ENCODE peak calls at places on chromosomes 6 and 20, in five cellular contexts. I is lower lobe of right lung, L is stomach, R is body of pancreas, N is foreskin keratinocyte. P is an unnamed sample. For H3K27me3, the result is how much of the 10 kb centered on the place peaks cover.

GRCh38 chr6:114364295-114364694 is 21.5 kb upstream of the HS3ST5 start:
- DNase-seq in N (peak), I (no peak), L (no peak), R (no peak), P (peak)

GRCh38 chr20:54335299-54335698 is 127.4 kb downstream of the PFDN4 start:
- DNase-seq in I (no peak), N (peak), R (no peak), L (no peak), P (no peak)

GRCh38 chr6:159691963-159692287 is 1.1 kb downstream of the SOD2 start:
- DNase-seq in R (no peak), I (no peak), N (peak), L (no peak), P (no peak)

GRCh38 chr6:65642776-65643175 is 64.2 kb downstream of the EYS start:
- DNase-seq in I (no peak), R (no peak), N (no peak), L (no peak), P (no peak)

GRCh38 chr6:36204068-36204753 is 7.7 kb downstream of the BRPF3 start:
- DNase-seq in R (no peak), N (no peak), I (no peak), L (no peak), P (no peak)

GRCh38 chr6:44237813-44238433 is 9.0 kb upstream of the HSP90AB1 start:
- DNase-seq in N (no peak), R (peak), L (peak), I (peak), P (no peak)

GRCh38 chr6:37783831-37784584 is 35.5 kb upstream of the ZFAND3 start:
- DNase-seq in N (no peak), I (peak), L (peak), R (no peak), P (no peak)

GRCh38 chr6:138520463-138520862 is 21.2 kb upstream of the NHSL1 start:
- DNase-seq in N (peak), L (no peak), R (no peak), I (no peak), P (no peak)

GRCh38 chr6:26020291-26020982 is 57.8 kb downstream of the TRIM38 start:
- DNase-seq in I (peak), R (peak), N (peak), L (peak), P (no peak)

GRCh38 chr6:37259191-37259590 is 1.2 kb upstream of the TMEM217 start:
- DNase-seq in I (no peak), N (no peak), L (no peak), R (no peak), P (no peak)

GRCh38 chr6:145076110-145076841 is 659.0 kb downstream of the EPM2A start:
- DNase-seq in N (no peak), R (no peak), I (no peak), L (no peak), P (no peak)

GRCh38 chr6:108080010-108080780 is 5.7 kb upstream of the OSTM1 start:
- DNase-seq in L (no peak), I (no peak), N (peak), R (no peak), P (no peak)

GRCh38 chr20:40489886-40490285 is 199.2 kb downstream of the MAFB start:
- DNase-seq in L (no peak), I (no peak), N (peak), R (no peak), P (peak)

GRCh38 chr20:5914859-5915258 is 35.5 kb downstream of the TRMT6 start:
- DNase-seq in I (no peak), L (no peak), N (no peak), R (no peak), P (no peak)

GRCh38 chr20:5918856-5919633 is 31.3 kb downstream of the TRMT6 start:
- DNase-seq in I (no peak), L (no peak), R (no peak), N (peak), P (peak)

GRCh38 chr20:5910192-5910591 is 40.1 kb downstream of the TRMT6 start:
- DNase-seq in R (no peak), I (no peak), L (no peak), N (no peak), P (no peak)

GRCh38 chr20:5908981-5909380 is 41.4 kb downstream of the TRMT6 start:
- DNase-seq in R (no peak), L (no peak), I (no peak), N (no peak), P (no peak)

GRCh38 chr20:5913166-5913565 is 37.2 kb downstream of the TRMT6 start:
- DNase-seq in R (no peak), I (no peak), N (no peak), L (no peak), P (no peak)
- H3K27me3 ChIP-seq in R (under half), I (under half), N (under half), L (under half), P (under half)

GRCh38 chr6:73652637-73653570 is 888 bp downstream of the SLC17A5 start:
- DNase-seq in N (peak), R (peak), I (peak), L (peak), P (no peak)
- TF ChIP-seq CTCF in N (peak), R (peak), I (peak), L (peak), P (peak)

GRCh38 chr6:33719326-33719987 is 8.0 kb upstream of the UQCC2 start:
- DNase-seq in R (no peak), I (peak), L (no peak), N (no peak), P (no peak)
- H3K27me3 ChIP-seq in R (under half), I (under half), L (under half), N (under half), P (under half)

GRCh38 chr20:58850693-58851174 is at the start of gene GNAS-AS1:
- DNase-seq in R (peak), N (peak), I (peak), L (peak), P (peak)
- TF ChIP-seq CTCF in R (no peak), N (peak), I (no peak), L (no peak), P (no peak)

GRCh38 chr20:21513181-21513663 is 642 bp downstream of the NKX2-2 start:
- DNase-seq in L (no peak), I (peak), N (no peak), R (no peak), P (no peak)
- H3K27me3 ChIP-seq in L (half or more), I (half or more), N (half or more), R (under half), P (half or more)

GRCh38 chr6:133240511-133241087 is 558 bp upstream of the EYA4 start:
- DNase-seq in R (no peak), N (no peak), I (no peak), L (no peak), P (no peak)
- TF ChIP-seq CTCF in R (no peak), N (no peak), I (no peak), L (no peak), P (peak)

DNA sequence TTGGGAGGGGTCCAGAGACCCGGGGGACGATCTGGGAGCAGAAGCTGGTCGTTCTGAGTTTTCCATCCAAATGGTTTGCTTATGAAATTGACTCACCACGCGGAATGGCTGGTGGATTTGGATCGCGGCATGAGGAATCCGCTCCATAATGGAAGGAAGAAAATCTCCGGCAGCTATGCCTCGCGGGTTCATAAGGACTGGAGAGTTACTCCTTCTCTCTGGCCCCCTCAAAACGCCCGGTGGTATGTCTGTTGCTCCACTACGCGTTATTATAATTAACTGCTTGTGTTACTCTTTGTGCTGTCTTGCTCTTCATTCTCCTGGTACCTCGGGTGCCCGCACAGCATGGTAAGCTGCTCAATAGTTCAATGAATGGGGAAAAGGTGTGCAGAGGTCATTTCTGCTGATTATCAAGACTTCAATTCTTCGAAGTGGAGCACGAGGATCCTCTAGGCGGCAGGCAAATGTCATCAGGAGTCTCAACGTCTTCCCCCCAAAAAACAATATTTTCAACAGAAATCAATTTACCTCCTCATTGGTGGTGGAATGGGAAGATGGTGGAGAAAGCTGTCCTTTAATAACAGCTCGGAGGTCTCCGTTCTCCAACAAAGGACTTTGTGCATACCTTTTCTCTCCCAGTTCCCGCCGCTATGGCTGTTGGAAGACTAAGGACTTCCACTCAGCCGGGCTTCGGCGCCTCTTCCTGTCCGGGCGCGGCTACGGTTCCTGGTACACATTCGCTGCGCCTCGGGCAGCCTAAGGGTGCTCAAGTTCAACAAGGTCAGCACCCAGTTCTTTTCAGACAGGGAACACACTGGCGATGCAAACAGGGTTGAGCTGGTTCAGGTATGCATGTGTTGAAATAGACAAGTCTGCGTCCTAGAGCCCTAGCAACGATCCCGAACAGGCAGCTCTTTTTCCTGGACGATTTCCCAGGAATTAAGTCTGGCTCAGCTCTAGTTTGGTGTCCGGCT is 9.2 kb upstream of the PRSS16 start:
- DNase-seq in R (no peak), N (peak), L (no peak), I (no peak), P (no peak)
- H3K27me3 ChIP-seq in R (under half), N (under half), L (under half), I (half or more), P (under half)

DNA sequence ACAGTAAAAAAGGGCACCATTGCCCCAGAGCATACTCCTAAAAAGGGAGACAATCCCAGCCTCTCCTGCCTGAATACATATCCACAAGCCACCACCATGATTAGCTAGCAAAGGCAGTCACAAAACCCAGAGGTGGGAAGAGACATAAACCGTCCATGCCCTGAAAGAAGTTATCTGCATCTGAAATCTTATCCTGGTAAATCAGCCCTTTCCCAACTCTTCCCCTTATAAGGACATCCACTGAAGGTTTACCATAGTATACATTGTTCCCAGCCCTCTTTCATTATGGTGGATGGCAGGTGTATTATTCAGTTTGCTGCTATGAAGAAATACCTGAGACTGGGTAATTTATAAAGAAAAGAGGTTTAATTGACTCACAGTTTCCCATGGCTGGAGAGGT is 95.2 kb downstream of the TBC1D7 start:
- DNase-seq in L (no peak), R (no peak), I (no peak), N (no peak), P (no peak)
- TF ChIP-seq CTCF in L (no peak), R (no peak), I (no peak), N (no peak), P (no peak)

DNA sequence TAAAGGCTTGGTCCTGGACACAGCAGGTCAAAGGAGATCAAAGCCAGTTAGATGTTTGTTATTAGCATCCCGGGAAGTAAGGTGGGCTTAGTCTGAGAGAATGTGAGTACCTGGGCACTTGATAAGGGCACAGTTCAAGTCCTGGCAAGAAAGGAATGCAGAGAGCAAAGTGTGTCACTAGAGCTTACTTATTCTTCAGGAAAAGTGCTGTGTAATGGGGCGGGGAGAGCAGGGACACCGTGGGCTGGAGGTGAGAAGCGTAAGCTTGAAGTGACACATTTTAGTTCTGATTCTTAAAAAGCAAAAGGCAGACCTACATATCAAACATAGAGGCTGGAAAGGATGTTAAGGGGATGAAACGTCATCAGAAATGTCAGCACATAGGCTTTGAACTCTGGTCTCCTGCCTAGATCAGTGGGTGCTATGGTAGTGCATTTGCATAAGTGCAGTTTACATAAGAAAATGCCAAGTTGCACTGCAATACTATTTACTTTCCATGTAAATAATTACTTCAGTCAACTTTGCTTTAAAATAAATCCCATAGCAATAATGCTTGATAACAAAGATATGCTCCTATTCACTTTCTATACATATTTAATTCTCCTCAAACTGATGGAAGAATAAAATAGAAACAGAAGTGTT is 2.6 kb downstream of the SAMD5 start:
- DNase-seq in L (no peak), I (no peak), N (peak), R (no peak), P (no peak)
- H3K27me3 ChIP-seq in L (under half), I (under half), N (under half), R (under half), P (under half)